ENCODE peak calls at places on chromosome 5, in four cellular contexts. W is astrocyte, C is right lobe of liver, G is astrocyte of the spinal cord. R is an unnamed sample.

GRCh38 chr5:10825897-10826644 is 65.0 kb upstream of the DAP start:
- DNase-seq in C (no peak), G (no peak), W (no peak), R (no peak)

GRCh38 chr5:76591366-76591765 is 31.8 kb downstream of the F2RL2 start:
- DNase-seq in G (no peak), W (no peak), C (no peak), R (no peak)

GRCh38 chr5:131814990-131815389 is 18.2 kb upstream of the FNIP1 start:
- DNase-seq in G (peak), C (no peak), W (peak), R (peak)

GRCh38 chr5:82334085-82334680 is 56.0 kb upstream of the RPS23 start:
- DNase-seq in W (peak), G (no peak), C (no peak), R (peak)

GRCh38 chr5:142763701-142764100 is 6.5 kb upstream of the ARHGAP26 start:
- DNase-seq in G (no peak), C (no peak), W (no peak), R (no peak)

GRCh38 chr5:169637856-169638190 is 748 bp downstream of the DOCK2 start:
- DNase-seq in C (peak), G (no peak), W (no peak), R (no peak)

GRCh38 chr5:122362361-122362760 is 50.3 kb downstream of the SNCAIP start:
- DNase-seq in C (no peak), G (peak), W (peak), R (no peak)

GRCh38 chr5:36777105-36777757 is 99.3 kb upstream of the NIPBL start:
- DNase-seq in W (peak), C (no peak), G (peak), R (peak)

GRCh38 chr5:161847896-161848510 is at the start of gene GABRA1:
- DNase-seq in G (no peak), W (no peak), C (no peak), R (no peak)

GRCh38 chr5:61162832-61163567 is 732 bp upstream of the SMIM15 start:
- DNase-seq in W (peak), G (peak), C (no peak), R (peak)

GRCh38 chr5:53944981-53945380 is 365.4 kb downstream of the ARL15 start:
- DNase-seq in W (peak), G (no peak), C (no peak), R (no peak)

GRCh38 chr5:176902911-176903664 is 3.9 kb upstream of the HK3 start:
- DNase-seq in G (no peak), C (no peak), W (no peak), R (no peak)

GRCh38 chr5:133864711-133865110 is 103.7 kb downstream of the C5orf15 start:
- DNase-seq in G (no peak), W (no peak), C (no peak), R (no peak)

GRCh38 chr5:172853355-172853975 is 19.4 kb downstream of the ERGIC1 start:
- DNase-seq in G (no peak), W (no peak), C (no peak), R (peak)

GRCh38 chr5:174996941-174997340 is 272.6 kb downstream of the MSX2 start:
- DNase-seq in C (no peak), G (no peak), W (no peak), R (no peak)

GRCh38 chr5:53257806-53258373 is 148.3 kb upstream of the MOCS2 start:
- DNase-seq in W (peak), C (no peak), G (no peak), R (peak)

GRCh38 chr5:36724429-36725332 is 118.3 kb downstream of the SLC1A3 start:
- DNase-seq in G (no peak), C (peak), W (no peak), R (no peak)

GRCh38 chr5:76818844-76819831 is at the start of gene F2RL1:
- DNase-seq in W (peak), C (peak), G (peak), R (no peak)

GRCh38 chr5:93277001-93277400 is 304.0 kb downstream of the NR2F1-AS1 start:
- DNase-seq in W (peak), C (no peak), G (peak), R (no peak)

GRCh38 chr5:160233215-160233614 is 3.9 kb downstream of the FABP6 start:
- DNase-seq in G (no peak), W (peak), C (no peak), R (peak)

GRCh38 chr5:168978015-168978414 is 322.9 kb downstream of the SLIT3 start:
- DNase-seq in C (no peak), W (peak), G (peak), R (peak)

GRCh38 chr5:82163459-82164108 is 114.6 kb downstream of the RPS23 start:
- DNase-seq in G (peak), C (no peak), W (peak), R (peak)

GRCh38 chr5:55151923-55152842 is 7.8 kb upstream of the GPX8 start:
- DNase-seq in C (no peak), W (peak), G (peak), R (peak)

GRCh38 chr5:38821679-38822078 is 24.1 kb upstream of the OSMR start:
- DNase-seq in C (no peak), G (no peak), W (no peak), R (no peak)

GRCh38 chr5:65121880-65122436 is 353.2 kb downstream of the CWC27 start:
- DNase-seq in C (no peak), G (peak), W (peak), R (peak)

GRCh38 chr5:96031811-96032261 is 70.2 kb upstream of the ELL2 start:
- DNase-seq in C (no peak), G (peak), W (peak), R (peak)

GRCh38 chr5:176541338-176542134 is 4.3 kb upstream of the RNF44 start:
- DNase-seq in C (peak), G (peak), W (no peak), R (no peak)

GRCh38 chr5:56545016-56545415 is 270.3 kb upstream of the MAP3K1 start:
- DNase-seq in W (no peak), C (peak), G (no peak), R (no peak)

GRCh38 chr5:4018968-4019766 is 423.5 kb downstream of the IRX1 start:
- DNase-seq in C (no peak), G (no peak), W (peak), R (peak)

GRCh38 chr5:59342181-59342580 is 551.3 kb downstream of the PDE4D start:
- DNase-seq in G (no peak), C (no peak), W (peak), R (no peak)

GRCh38 chr5:169627551-169627950 is 9.5 kb upstream of the DOCK2 start:
- DNase-seq in C (no peak), W (no peak), G (no peak), R (peak)

GRCh38 chr5:112125910-112126309 is 293.2 kb downstream of the EPB41L4A start:
- DNase-seq in C (no peak), G (no peak), W (no peak), R (peak)

GRCh38 chr5:134226441-134227192 is 744 bp upstream of the PPP2CA start:
- DNase-seq in G (no peak), C (no peak), W (no peak), R (peak)

GRCh38 chr5:14032944-14033343 is 88.5 kb upstream of the DNAH5 start:
- DNase-seq in W (peak), G (peak), C (no peak), R (peak)

GRCh38 chr5:91225848-91226686 is 157.1 kb downstream of the ARRDC3 start:
- DNase-seq in W (no peak), G (no peak), C (peak), R (no peak)

GRCh38 chr5:134177197-134178171 is 734 bp upstream of the SKP1 start:
- DNase-seq in G (peak), C (no peak), W (peak), R (peak)

GRCh38 chr5:37565067-37565670 is 186.1 kb downstream of the WDR70 start:
- DNase-seq in W (peak), C (no peak), G (peak), R (peak)

GRCh38 chr5:68953885-68954617 is 139.8 kb upstream of the SLC30A5 start:
- DNase-seq in W (no peak), C (no peak), G (no peak), R (peak)

GRCh38 chr5:80034559-80034958 is 589 bp upstream of the THBS4 start:
- DNase-seq in G (peak), W (no peak), C (no peak), R (no peak)

DNA sequence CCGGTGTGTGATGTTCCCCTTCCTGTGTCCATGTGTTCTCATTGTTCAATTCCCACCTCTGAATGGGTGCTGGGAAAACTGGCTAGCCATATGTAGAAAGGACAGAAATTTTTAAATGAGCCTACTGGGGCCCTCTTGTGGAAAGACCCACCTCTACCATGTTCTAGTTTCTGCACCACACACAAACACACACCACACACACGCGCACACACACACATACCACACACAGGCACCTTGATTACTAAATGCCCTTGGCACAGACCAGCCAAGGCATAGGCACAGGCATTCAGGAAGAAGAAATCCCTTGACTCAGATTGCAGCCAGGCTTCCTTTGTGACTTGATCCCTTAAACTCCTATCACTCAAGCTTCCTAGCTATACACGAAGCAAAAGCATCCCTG is 60.5 kb downstream of the SIL1 start:
- DNase-seq in W (peak), C (no peak), G (peak), R (peak)
- TF ChIP-seq CTCF in W (peak), C (no peak), G (peak), R (peak)

DNA sequence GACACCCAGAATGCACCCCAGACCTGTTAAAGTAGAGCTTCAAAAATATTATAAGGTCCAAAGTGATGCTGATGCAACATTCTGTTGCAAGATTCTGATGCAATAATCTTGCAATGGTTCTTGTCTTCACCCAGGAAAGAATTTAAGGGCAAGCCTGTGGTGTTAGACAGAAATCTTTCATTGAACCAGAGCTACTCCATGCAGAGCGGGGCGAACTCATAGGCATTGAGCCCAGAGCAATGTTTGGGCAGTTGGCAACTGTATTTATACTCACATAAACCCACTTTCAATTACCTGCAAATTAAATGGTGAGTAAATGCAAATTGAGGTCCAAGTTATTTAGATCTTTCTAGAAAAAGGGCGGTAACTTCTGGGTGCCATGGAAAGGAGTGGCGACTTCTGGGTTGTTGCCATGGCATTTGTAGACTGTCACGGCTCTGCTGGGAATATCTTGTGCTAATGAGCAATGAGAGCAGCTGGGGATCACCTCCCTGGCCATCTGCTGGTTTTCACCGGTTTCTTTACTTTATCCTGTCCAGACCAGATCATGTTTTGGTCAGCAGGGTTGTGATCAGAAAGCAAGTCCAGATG is 163.4 kb downstream of the ICE1 start:
- DNase-seq in C (no peak), W (no peak), G (no peak), R (peak)
- H3K4me3 ChIP-seq in C (no peak), W (no peak), G (no peak), R (no peak)

GRCh38 chr5:40679071-40679997 is at the start of gene PTGER4:
- DNase-seq in C (peak), W (peak), G (peak), R (peak)
- TF ChIP-seq CTCF in C (no peak), W (no peak), G (no peak), R (no peak)

GRCh38 chr5:88145205-88145602 is 123.4 kb downstream of the TMEM161B start:
- DNase-seq in G (peak), W (no peak), C (no peak), R (no peak)
- H3K4me3 ChIP-seq in G (no peak), W (peak), C (no peak), R (peak)